ENCODE peak calls at places on chromosomes 13 and 19, in five cellular contexts. W is NCI-H69; J is substantia nigra; I is effector CD8-positive, alpha-beta T cell; C is tibial nerve. O is an unnamed sample.

GRCh38 chr19:34120846-34121639 is 51.3 kb upstream of the LSM14A start:
- DNase-seq in W (peak), J (no peak), I (peak), C (no peak), O (peak)

GRCh38 chr19:6058411-6059201 is 51.7 kb downstream of the RFX2 start:
- DNase-seq in W (no peak), J (no peak), I (no peak), C (no peak), O (no peak)

GRCh38 chr13:100887729-100888151 is 213.1 kb upstream of the TMTC4 start:
- DNase-seq in W (peak), J (no peak), I (no peak), C (no peak), O (no peak)

GRCh38 chr13:105660550-105660949 is 874.9 kb downstream of the EFNB2 start:
- DNase-seq in W (no peak), J (no peak), I (no peak), C (no peak), O (no peak)

GRCh38 chr19:50266896-50267295 is 62.3 kb downstream of the KCNC3 start:
- DNase-seq in W (peak), J (no peak), I (no peak), C (no peak), O (peak)

GRCh38 chr19:18593367-18594095 is 4.9 kb downstream of the REX1BD start:
- DNase-seq in W (no peak), J (no peak), I (no peak), C (no peak), O (peak)

GRCh38 chr19:38209671-38210457 is 14.2 kb downstream of the DPF1 start:
- DNase-seq in W (peak), J (peak), I (no peak), C (peak), O (no peak)

GRCh38 chr13:27054760-27055159 is 116.9 kb downstream of the USP12 start:
- DNase-seq in W (no peak), J (no peak), I (no peak), C (no peak), O (no peak)

GRCh38 chr13:99308481-99309087 is 1.4 kb upstream of the GPR183 start:
- DNase-seq in W (no peak), J (no peak), I (no peak), C (no peak), O (no peak)

GRCh38 chr19:48635966-48636858 is 967 bp downstream of the DBP start:
- DNase-seq in W (peak), J (peak), I (peak), C (no peak), O (peak)

GRCh38 chr13:27338816-27339215 is 68.2 kb downstream of the RASL11A start:
- DNase-seq in W (peak), J (no peak), I (no peak), C (no peak), O (peak)

GRCh38 chr19:33444238-33444992 is 70.9 kb downstream of the CEBPG start:
- DNase-seq in W (no peak), J (no peak), I (no peak), C (no peak), O (no peak)

GRCh38 chr13:69617587-69617986 is 490.0 kb upstream of the ATXN8OS start:
- DNase-seq in W (no peak), J (no peak), I (no peak), C (no peak), O (no peak)

GRCh38 chr13:105878119-105878518 is 657.3 kb downstream of the EFNB2 start:
- DNase-seq in W (no peak), J (no peak), I (no peak), C (no peak), O (no peak)

GRCh38 chr13:107650081-107650701 is 565.1 kb downstream of the LIG4 start:
- DNase-seq in W (peak), J (peak), I (no peak), C (peak), O (peak)

GRCh38 chr13:75723927-75724326 is 87.8 kb downstream of the LMO7 start:
- DNase-seq in W (no peak), J (no peak), I (no peak), C (no peak), O (no peak)

GRCh38 chr19:50567052-50567841 is 988 bp downstream of the LRRC4B start:
- DNase-seq in W (peak), J (no peak), I (no peak), C (no peak), O (no peak)

GRCh38 chr13:30037306-30037705 is 186.9 kb upstream of the UBL3 start:
- DNase-seq in W (no peak), J (no peak), I (no peak), C (no peak), O (no peak)

GRCh38 chr13:94112227-94112626 is 367.3 kb downstream of the DCT start:
- DNase-seq in W (peak), J (no peak), I (no peak), C (peak), O (no peak)

GRCh38 chr19:20928371-20928770 is 5.3 kb downstream of the ZNF85 start:
- DNase-seq in W (no peak), J (no peak), I (no peak), C (no peak), O (no peak)

GRCh38 chr19:28881616-28882015 is 331.3 kb downstream of the UQCRFS1 start:
- DNase-seq in W (no peak), J (no peak), I (no peak), C (no peak), O (peak)

GRCh38 chr13:33908111-33908510 is 90.2 kb downstream of the RFC3 start:
- DNase-seq in W (no peak), J (no peak), I (no peak), C (no peak), O (no peak)

GRCh38 chr13:100634686-100635085 is 39.9 kb downstream of the TMTC4 start:
- DNase-seq in W (peak), J (no peak), I (no peak), C (no peak), O (no peak)

GRCh38 chr19:869245-870177 is 10.0 kb downstream of the CFD start:
- DNase-seq in W (no peak), J (no peak), I (no peak), C (peak), O (no peak)

GRCh38 chr19:44740351-44740824 is 8.1 kb upstream of the BCL3 start:
- DNase-seq in W (no peak), J (no peak), I (no peak), C (no peak), O (no peak)

GRCh38 chr13:97574926-97575325 is 141.0 kb downstream of the RAP2A start:
- DNase-seq in W (peak), J (no peak), I (no peak), C (no peak), O (peak)

GRCh38 chr13:109904218-109904617 is 117.8 kb upstream of the IRS2 start:
- DNase-seq in W (peak), J (no peak), I (no peak), C (no peak), O (no peak)

GRCh38 chr19:45474941-45475516 is 7.2 kb downstream of the FOSB start:
- DNase-seq in W (peak), J (no peak), I (peak), C (no peak), O (no peak)

GRCh38 chr19:33389574-33390119 is 16.1 kb downstream of the CEBPG start:
- DNase-seq in W (no peak), J (no peak), I (no peak), C (peak), O (no peak)

GRCh38 chr19:38079926-38080380 is 144.1 kb downstream of the DPF1 start:
- DNase-seq in W (peak), J (no peak), I (no peak), C (no peak), O (no peak)